ENCODE peak calls at places on chromosome 10, in seven cellular contexts. N is H1, O is GM12892, E is HepG2, V is GM12878, S is SK-N-SH, W is K562. J is an unnamed sample.
A peak's percentile ranks its signal among the peaks of the same experiment; 100 is the strongest.

GRCh38 chr10:101536800-101537199 is 51.3 kb downstream of the POLL start:
- DNase-seq in O (no peak), S (peak; percentile 54), W (peak; percentile 26), N (no peak), V (no peak), E (peak; percentile 23), J (no peak)

GRCh38 chr10:29646960-29647431 is 12.2 kb upstream of the SVIL start:
- DNase-seq in O (no peak), N (no peak), V (no peak), W (no peak), S (no peak), E (no peak), J (no peak)

GRCh38 chr10:6313107-6313895 is 110.6 kb downstream of the PFKFB3 start:
- DNase-seq in E (no peak), O (no peak), V (no peak), N (no peak), W (no peak), S (no peak), J (no peak)

GRCh38 chr10:17943033-17943745 is 8.5 kb upstream of the SLC39A12 start:
- DNase-seq in V (no peak), O (no peak), N (no peak), W (no peak), E (no peak), S (no peak), J (no peak)

GRCh38 chr10:48625013-48625412 is 20.1 kb upstream of the ARHGAP22 start:
- DNase-seq in E (no peak), O (no peak), N (no peak), W (no peak), S (no peak), V (no peak), J (no peak)

GRCh38 chr10:93261961-93262610 is 188.4 kb downstream of the CYP26A1 start:
- DNase-seq in O (no peak), N (no peak), V (no peak), E (no peak), W (no peak), S (no peak), J (no peak)

GRCh38 chr10:71865561-71866041 is 14.6 kb upstream of the PSAP start:
- DNase-seq in E (no peak), S (no peak), N (no peak), V (no peak), O (no peak), W (no peak), J (no peak)

GRCh38 chr10:112963835-112964234 is 13.8 kb downstream of the TCF7L2 start:
- DNase-seq in E (no peak), V (no peak), O (no peak), N (no peak), W (peak; percentile 9), S (no peak), J (no peak)

GRCh38 chr10:106525871-106526270 is 638.6 kb downstream of the SORCS1 start:
- DNase-seq in S (no peak), N (no peak), E (no peak), O (no peak), W (no peak), V (no peak), J (no peak)

GRCh38 chr10:1150638-1150955 is 94.4 kb downstream of the WDR37 start:
- DNase-seq in N (peak; percentile 20), S (peak; percentile 39), E (no peak), V (no peak), O (no peak), W (no peak), J (no peak)

GRCh38 chr10:25175527-25176420 is 973 bp downstream of the GPR158 start:
- DNase-seq in S (peak; percentile 55), O (no peak), N (peak; percentile 68), W (no peak), V (no peak), E (no peak), J (no peak)

GRCh38 chr10:76786673-76787072 is 850.9 kb downstream of the KCNMA1 start:
- DNase-seq in E (no peak), N (no peak), V (no peak), O (no peak), W (no peak), S (no peak), J (no peak)

GRCh38 chr10:124523301-124523871 is 61.8 kb downstream of the LHPP start:
- DNase-seq in V (no peak), W (no peak), O (no peak), N (no peak), E (no peak), S (no peak), J (no peak)

GRCh38 chr10:19579841-19580240 is 236.4 kb upstream of the PLXDC2 start:
- DNase-seq in E (no peak), S (peak; percentile 15), N (no peak), W (no peak), O (no peak), V (no peak), J (no peak)

GRCh38 chr10:49408437-49409306 is 12.8 kb upstream of the DRGX start:
- DNase-seq in W (peak; percentile 71), E (peak; percentile 20), S (no peak), O (no peak), N (peak; percentile 62), V (no peak), J (no peak)

GRCh38 chr10:100130786-100131185 is 49.1 kb upstream of the CPN1 start:
- DNase-seq in E (no peak), S (no peak), V (no peak), W (no peak), O (no peak), N (no peak), J (no peak)

GRCh38 chr10:73364964-73365363 is 6.3 kb upstream of the CFAP70 start:
- DNase-seq in N (no peak), V (no peak), S (no peak), E (no peak), W (no peak), O (no peak), J (no peak)

GRCh38 chr10:123795196-123795780 is 96.3 kb downstream of the CPXM2 start:
- DNase-seq in V (no peak), N (peak; percentile 16), E (no peak), S (no peak), W (no peak), O (no peak), J (no peak)

GRCh38 chr10:128377364-128377987 is 251.3 kb upstream of the MKI67 start:
- DNase-seq in V (no peak), W (no peak), S (no peak), N (no peak), E (no peak), O (no peak), J (no peak)

GRCh38 chr10:3757638-3758490 is 27.1 kb downstream of the KLF6 start:
- DNase-seq in N (no peak), O (no peak), S (peak; percentile 82), V (peak; percentile 82), W (no peak), E (no peak), J (no peak)
- TF ChIP-seq TAF1 in N (no peak), O (no peak), S (no peak), V (no peak), W (no peak), E (no peak), J (peak; percentile 8)

GRCh38 chr10:95445223-95445836 is 115.8 kb downstream of the SORBS1 start:
- DNase-seq in V (no peak), O (no peak), N (no peak), E (no peak), W (no peak), S (no peak), J (no peak)

GRCh38 chr10:95445837-95446347 is 115.3 kb downstream of the SORBS1 start:
- DNase-seq in V (no peak), O (peak; percentile 35), S (peak; percentile 67), N (peak; percentile 70), E (peak; percentile 60), W (peak; percentile 59), J (peak; percentile 37)

GRCh38 chr10:95442341-95442740 is 118.8 kb downstream of the SORBS1 start:
- DNase-seq in E (no peak), V (no peak), W (no peak), N (no peak), O (no peak), S (no peak), J (no peak)

GRCh38 chr10:95443636-95444035 is 117.5 kb downstream of the SORBS1 start:
- DNase-seq in S (no peak), V (no peak), O (no peak), W (no peak), N (no peak), E (peak; percentile 60), J (no peak)

DNA sequence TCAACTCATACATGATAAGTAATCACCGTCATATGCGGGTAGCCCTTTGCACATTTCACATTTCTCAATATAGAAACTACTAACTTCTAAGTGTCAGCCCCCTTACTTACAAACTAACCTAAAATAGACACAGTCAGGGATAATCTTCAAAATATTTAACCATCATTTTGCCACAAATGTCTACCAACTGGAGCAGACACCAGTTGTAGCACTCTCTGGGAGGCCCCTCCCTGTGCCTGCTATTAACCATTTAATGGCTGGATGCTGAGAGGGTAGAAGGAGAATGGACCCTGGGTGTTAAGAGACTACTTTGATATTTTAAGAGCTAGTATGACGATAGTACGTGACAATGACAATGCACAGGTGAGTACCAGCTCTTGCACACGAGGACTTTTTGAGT is 116.4 kb downstream of the SORBS1 start:
- DNase-seq in W (no peak), S (no peak), V (no peak), O (no peak), N (no peak), E (no peak), J (no peak)
- TF ChIP-seq POLR2AphosphoS5 in W (no peak), S (no peak), V (no peak), O (no peak), N (no peak), E (no peak), J (no peak)

GRCh38 chr10:47316131-47316530 is 6.1 kb upstream of the GDF2 start:
- DNase-seq in S (no peak), O (no peak), W (no peak), V (no peak), N (no peak), E (no peak), J (no peak)
- TF ChIP-seq TAF1 in S (no peak), O (no peak), W (no peak), V (no peak), N (no peak), E (no peak), J (no peak)

GRCh38 chr10:69404786-69405185 is 11.9 kb downstream of the TACR2 start:
- DNase-seq in O (no peak), V (no peak), W (no peak), S (no peak), N (no peak), E (no peak), J (no peak)
- TF ChIP-seq POLR2AphosphoS5 in O (no peak), V (no peak), W (no peak), S (no peak), N (no peak), E (no peak), J (no peak)

GRCh38 chr10:98251399-98251798 is 16.6 kb downstream of the LOXL4 start:
- DNase-seq in O (no peak), S (no peak), E (no peak), W (no peak), V (no peak), N (no peak), J (no peak)
- TF ChIP-seq TAF1 in O (no peak), S (no peak), E (no peak), W (no peak), V (no peak), N (no peak), J (no peak)

J was measured in GM12891.